ENCODE peak calls at places on chromosomes 3 and 15, in five cellular contexts. Q is OCI-LY7, C is HFF-Myc, P is psoas muscle, Z is skeletal muscle cell. S is an unnamed sample.

GRCh38 chr15:49473031-49473430 is 50.0 kb downstream of the FGF7 start:
- DNase-seq in C (no peak), P (no peak), Z (no peak), Q (no peak), S (no peak)

GRCh38 chr3:120348981-120349818 is at the start of gene LRRC58:
- DNase-seq in C (peak; percentile 66), Z (peak; percentile 80), P (peak; percentile 96), Q (peak; percentile 94), S (peak; percentile 77)

GRCh38 chr15:52652286-52652685 is 26.9 kb downstream of the ATOSA start:
- DNase-seq in P (no peak), Z (no peak), Q (no peak), C (no peak), S (no peak)

GRCh38 chr3:94875149-94875548 is 812.3 kb downstream of the NSUN3 start:
- DNase-seq in P (no peak), Q (no peak), Z (no peak), C (no peak), S (no peak)

GRCh38 chr3:27483117-27484001 is 825 bp downstream of the SLC4A7 start:
- DNase-seq in Q (peak; percentile 65), C (peak; percentile 43), Z (peak; percentile 49), P (peak; percentile 64), S (peak; percentile 70)

GRCh38 chr3:72127843-72128242 is 342.9 kb upstream of the PROK2 start:
- DNase-seq in C (no peak), Q (no peak), P (no peak), Z (no peak), S (peak; percentile 38)

GRCh38 chr15:83708328-83708727 is 54.4 kb downstream of the ADAMTSL3 start:
- DNase-seq in P (no peak), Q (no peak), Z (no peak), C (no peak), S (no peak)

GRCh38 chr15:84736375-84736774 is 12.0 kb upstream of the ZNF592 start:
- DNase-seq in Q (peak; percentile 95), C (no peak), P (no peak), Z (no peak), S (no peak)

GRCh38 chr15:74040115-74040850 is 42.1 kb downstream of the GOLGA6A start:
- DNase-seq in Q (no peak), C (peak; percentile 81), P (peak; percentile 77), Z (peak; percentile 91), S (no peak)

GRCh38 chr15:91283155-91283554 is 183.1 kb downstream of the SV2B start:
- DNase-seq in Z (no peak), Q (no peak), P (no peak), C (no peak), S (no peak)

GRCh38 chr3:94440767-94441493 is 378.1 kb downstream of the NSUN3 start:
- DNase-seq in Z (peak; percentile 48), P (no peak), C (peak; percentile 32), Q (no peak), S (no peak)

GRCh38 chr3:29186982-29187718 is 93.7 kb upstream of the RBMS3 start:
- DNase-seq in P (no peak), C (peak; percentile 48), Q (no peak), Z (no peak), S (no peak)

GRCh38 chr3:106745344-106746168 is 631.7 kb upstream of the CCDC54 start:
- DNase-seq in Q (no peak), Z (peak; percentile 43), C (peak; percentile 12), P (no peak), S (no peak)

S was measured in Kasumi-1.